ENCODE peak calls at places on chromosomes 7 and 10, in four cellular contexts. D is ELF-1, S is AG09319, U is IMR-90. Z is an unnamed sample.
A peak's percentile ranks its signal among the peaks of the same experiment; 100 is the strongest.

GRCh38 chr7:91995391-91995790 is 54.7 kb downstream of the AKAP9 start:
- DNase-seq in U (no peak), D (no peak), S (no peak), Z (no peak)

GRCh38 chr10:7434332-7434731 is 23.5 kb upstream of the SFMBT2 start:
- DNase-seq in U (no peak), D (no peak), S (no peak), Z (no peak)

GRCh38 chr10:1412531-1413189 is 324.7 kb downstream of the ADARB2 start:
- DNase-seq in S (no peak), U (no peak), D (no peak), Z (no peak)

GRCh38 chr10:33410860-33411234 is 76.4 kb upstream of the NRP1 start:
- DNase-seq in U (no peak), S (no peak), D (no peak), Z (no peak)

GRCh38 chr7:43522406-43523156 is 60.3 kb upstream of the STK17A start:
- DNase-seq in S (no peak), D (peak; percentile 36), U (peak; percentile 23), Z (no peak)

GRCh38 chr7:122316467-122317394 is 12.2 kb upstream of the FEZF1 start:
- DNase-seq in S (no peak), U (no peak), D (peak; percentile 59), Z (no peak)

GRCh38 chr7:79980376-79980775 is 154.3 kb upstream of the GNAI1 start:
- DNase-seq in U (no peak), S (no peak), D (no peak), Z (no peak)

GRCh38 chr7:103577059-103577458 is 131.1 kb upstream of the SLC26A5 start:
- DNase-seq in D (no peak), U (no peak), S (no peak), Z (no peak)

GRCh38 chr10:24784061-24784460 is 60.4 kb upstream of the ARHGAP21 start:
- DNase-seq in D (no peak), S (no peak), U (no peak), Z (no peak)

GRCh38 chr10:104197364-104197763 is 34.8 kb downstream of the CFAP43 start:
- DNase-seq in U (no peak), D (no peak), S (no peak), Z (no peak)

GRCh38 chr7:44261239-44261638 is 60.5 kb downstream of the YKT6 start:
- DNase-seq in U (no peak), D (no peak), S (no peak), Z (no peak)

GRCh38 chr7:44059219-44060090 is 5.9 kb downstream of the PGAM2 start:
- DNase-seq in U (no peak), S (no peak), D (no peak), Z (no peak)

GRCh38 chr7:26265061-26265460 is 26.6 kb upstream of the SNX10 start:
- DNase-seq in D (no peak), S (no peak), U (no peak), Z (no peak)

GRCh38 chr10:15459218-15459617 is 88.1 kb upstream of the FAM171A1 start:
- DNase-seq in S (no peak), U (no peak), D (no peak), Z (no peak)

GRCh38 chr10:17228081-17229015 is at the start of gene VIM:
- DNase-seq in S (peak; percentile 92), U (peak; percentile 96), D (peak; percentile 95), Z (peak; percentile 84)

GRCh38 chr10:69898524-69898923 is 96.8 kb downstream of the COL13A1 start:
- DNase-seq in D (no peak), U (no peak), S (no peak), Z (no peak)

GRCh38 chr7:19522486-19522885 is 186.4 kb downstream of the POLR1F start:
- DNase-seq in U (peak; percentile 68), D (no peak), S (no peak), Z (no peak)

GRCh38 chr7:38681882-38682281 is 50.7 kb upstream of the AMPH start:
- DNase-seq in U (peak; percentile 31), S (peak; percentile 29), D (no peak), Z (peak; percentile 32)

GRCh38 chr7:6453737-6454136 is 6.0 kb upstream of the DAGLB start:
- DNase-seq in D (no peak), S (no peak), U (peak; percentile 93), Z (no peak)

GRCh38 chr7:99005776-99006175 is 127.4 kb downstream of the TRRAP start:
- DNase-seq in D (no peak), S (no peak), U (no peak), Z (no peak)

GRCh38 chr10:93376372-93377296 is 105.5 kb downstream of the MYOF start:
- DNase-seq in D (peak; percentile 85), U (peak; percentile 90), S (peak; percentile 72), Z (peak; percentile 74)

GRCh38 chr7:108210796-108211195 is 80.6 kb upstream of the LAMB4 start:
- DNase-seq in U (no peak), S (no peak), D (no peak), Z (no peak)

GRCh38 chr10:95346715-95347401 is 56.1 kb upstream of the PDLIM1 start:
- DNase-seq in S (no peak), U (no peak), D (peak; percentile 75), Z (no peak)

GRCh38 chr10:10598297-10598696 is 419.4 kb upstream of the CELF2 start:
- DNase-seq in U (no peak), S (no peak), D (no peak), Z (no peak)

GRCh38 chr10:15719899-15720634 is at the start of gene ITGA8:
- DNase-seq in D (peak; percentile 82), S (no peak), U (no peak), Z (no peak)

GRCh38 chr10:1807924-1808323 is 70.6 kb upstream of the ADARB2 start:
- DNase-seq in D (no peak), U (no peak), S (no peak), Z (no peak)